ENCODE peak calls at places on chromosomes 13 and 19, in six cellular contexts. D is BJ, F is A549, B is HFF-Myc, A is foreskin fibroblast, G is endodermal cell. C is an unnamed sample.

GRCh38 chr13:73618275-73618865 is 515.8 kb downstream of the KLF12 start:
- DNase-seq in G (no peak), F (peak), D (no peak), A (no peak), B (no peak), C (peak)

GRCh38 chr13:64675256-64675892 is 2554.8 kb downstream of the PCDH9 start:
- DNase-seq in F (peak), A (peak), D (peak), G (no peak), B (no peak), C (no peak)

GRCh38 chr13:35471466-35472307 is 4.8 kb downstream of the MAB21L1 start:
- DNase-seq in D (no peak), G (peak), F (no peak), B (no peak), A (peak), C (peak)

GRCh38 chr13:36815069-36815468 is 4.0 kb upstream of the RFXAP start:
- DNase-seq in B (no peak), G (no peak), F (peak), A (peak), D (no peak), C (no peak)

GRCh38 chr13:50421457-50422130 is 406.4 kb downstream of the KCNRG start:
- DNase-seq in F (no peak), A (peak), G (no peak), B (peak), D (no peak), C (no peak)

GRCh38 chr19:2494447-2495129 is 18.7 kb downstream of the GADD45B start:
- DNase-seq in F (peak), B (no peak), G (no peak), D (no peak), A (peak), C (peak)

GRCh38 chr13:89967701-89968100 is 1379.8 kb upstream of the MIR17HG start:
- DNase-seq in D (no peak), B (no peak), G (no peak), F (no peak), A (no peak), C (no peak)

GRCh38 chr19:40614595-40615411 is 13.6 kb downstream of the LTBP4 start:
- DNase-seq in B (peak), F (peak), A (peak), G (peak), D (peak), C (peak)

GRCh38 chr19:46962030-46962570 is 57.5 kb upstream of the NPAS1 start:
- DNase-seq in B (no peak), D (no peak), G (no peak), A (no peak), F (no peak), C (no peak)

GRCh38 chr19:1672038-1672768 is 19.8 kb upstream of the TCF3 start:
- DNase-seq in D (no peak), B (no peak), G (peak), A (peak), F (no peak), C (peak)

GRCh38 chr19:16224266-16225045 is 26.7 kb downstream of the AP1M1 start:
- DNase-seq in A (no peak), B (no peak), D (no peak), F (no peak), G (peak), C (peak)

GRCh38 chr13:103236213-103236612 is 170.0 kb upstream of the SLC10A2 start:
- DNase-seq in F (no peak), D (no peak), A (peak), G (no peak), B (no peak), C (no peak)

GRCh38 chr19:1422360-1422759 is 15.0 kb downstream of the DAZAP1 start:
- DNase-seq in B (no peak), G (no peak), D (no peak), F (no peak), A (peak), C (no peak)

GRCh38 chr13:24097667-24098066 is 62.9 kb upstream of the SPATA13 start:
- DNase-seq in A (no peak), D (no peak), G (no peak), B (no peak), F (no peak), C (no peak)

GRCh38 chr13:79309690-79310089 is 96.4 kb downstream of the RBM26 start:
- DNase-seq in D (no peak), A (no peak), G (no peak), B (no peak), F (no peak), C (no peak)

GRCh38 chr13:103156346-103156998 is 90.3 kb upstream of the SLC10A2 start:
- DNase-seq in F (no peak), A (no peak), D (no peak), B (no peak), G (no peak), C (no peak)

GRCh38 chr13:41462427-41462826 is 5.1 kb downstream of the RGCC start:
- DNase-seq in A (no peak), F (no peak), D (no peak), G (no peak), B (no peak), C (no peak)
- H3K4me3 ChIP-seq in A (no peak), F (no peak), D (no peak), G (no peak), B (no peak), C (no peak)

GRCh38 chr13:98752111-98752941 is at the start of gene SLC15A1:
- DNase-seq in B (no peak), F (no peak), D (no peak), A (no peak), G (peak), C (peak)

GRCh38 chr13:98755116-98755515 is 2.6 kb upstream of the SLC15A1 start:
- DNase-seq in G (no peak), B (no peak), F (no peak), D (no peak), A (no peak), C (no peak)

GRCh38 chr13:98755729-98756128 is 3.3 kb upstream of the SLC15A1 start:
- DNase-seq in G (no peak), F (no peak), B (no peak), D (no peak), A (no peak), C (no peak)

GRCh38 chr13:98751397-98752110 is 918 bp downstream of the SLC15A1 start:
- DNase-seq in D (no peak), A (peak), F (peak), B (no peak), G (peak), C (peak)

DNA sequence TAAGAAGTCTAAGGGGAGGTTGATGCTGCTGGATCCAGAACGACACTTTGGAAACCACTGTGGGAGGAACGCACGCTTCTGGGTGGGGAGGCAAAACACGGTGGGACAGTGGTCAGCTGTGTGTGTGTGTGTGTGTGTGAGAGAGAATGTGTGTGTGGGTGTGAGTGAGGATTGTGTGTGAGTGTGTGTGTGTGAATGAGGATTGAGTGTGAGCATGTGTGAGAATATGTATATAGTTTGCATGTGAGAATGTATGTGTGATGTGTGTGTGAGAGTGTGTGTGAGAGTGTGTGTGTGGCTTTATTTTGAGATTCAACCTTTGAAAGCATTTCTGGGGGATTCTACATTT is 444 bp upstream of the SLC15A1 start:
- DNase-seq in B (no peak), F (no peak), G (no peak), A (no peak), D (no peak), C (no peak)
- H3K4me3 ChIP-seq in B (no peak), F (peak), G (peak), A (no peak), D (no peak), C (peak)

GRCh38 chr13:27791146-27791900 is 960 bp upstream of the GSX1 start:
- DNase-seq in D (no peak), G (no peak), A (no peak), B (no peak), F (no peak), C (peak)
- H3K4me3 ChIP-seq in D (no peak), G (no peak), A (peak), B (peak), F (no peak), C (no peak)

DNA sequence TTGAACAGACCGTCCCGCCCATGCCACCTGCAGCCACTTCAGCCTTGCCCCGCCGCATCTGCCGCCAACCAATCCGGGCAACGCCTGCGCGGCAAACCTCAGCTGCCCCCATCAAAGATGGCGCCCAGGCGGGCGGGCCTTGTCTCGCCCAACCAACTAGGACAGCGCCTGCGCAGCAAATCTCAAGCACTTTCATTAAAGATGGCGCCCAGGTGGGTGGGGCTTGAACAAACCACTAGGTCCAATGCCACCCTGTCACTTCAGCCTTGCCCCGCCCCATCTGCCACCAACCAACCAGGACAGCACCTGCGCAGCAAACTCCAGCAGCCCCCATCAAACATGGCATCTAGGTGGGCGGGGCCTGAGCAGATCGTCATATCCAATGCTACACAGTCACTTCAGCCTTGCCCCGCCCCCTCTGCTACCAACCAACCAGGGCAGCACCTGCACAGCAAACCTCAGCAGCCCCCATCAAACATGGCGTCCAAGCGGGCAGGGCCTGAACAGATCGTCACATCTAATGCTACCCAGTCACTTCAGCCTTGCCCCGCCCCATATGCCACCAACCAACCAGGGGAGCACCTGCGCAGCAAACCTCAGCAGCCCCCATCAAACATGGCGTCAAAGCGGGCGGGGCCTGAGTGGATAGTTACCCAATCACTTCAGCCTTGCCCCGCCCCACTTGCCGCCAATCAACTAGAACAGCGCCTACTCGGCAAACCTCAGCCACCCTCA is 1.4 kb downstream of the PEG3 start:
- DNase-seq in B (no peak), F (peak), D (peak), A (peak), G (no peak), C (no peak)
- H3K4me3 ChIP-seq in B (no peak), F (no peak), D (no peak), A (no peak), G (no peak), C (no peak)

GRCh38 chr19:36151144-36152051 is 849 bp downstream of the COX7A1 start:
- DNase-seq in B (no peak), G (peak), D (no peak), A (peak), F (no peak), C (peak)
- H3K4me3 ChIP-seq in B (peak), G (no peak), D (peak), A (peak), F (no peak), C (peak)

GRCh38 chr19:50657222-50657669 is 8.0 kb downstream of the C19orf81 start:
- DNase-seq in A (no peak), B (no peak), G (no peak), D (no peak), F (no peak), C (no peak)
- H3K4me3 ChIP-seq in A (no peak), B (no peak), G (peak), D (no peak), F (peak), C (no peak)